ENCODE peak calls at places on chromosomes 5 and 9, in four cellular contexts. I, M, L and O are unnamed samples.

GRCh38 chr9:4829956-4830355 is 37.2 kb downstream of the RCL1 start:
- DNase-seq in I (peak), M (no peak), L (no peak), O (no peak)

GRCh38 chr9:95580812-95581761 is 64.3 kb upstream of the PTCH1 start:
- DNase-seq in I (no peak), M (peak), L (no peak), O (no peak)

GRCh38 chr9:34633851-34634550 is 3.6 kb downstream of the SIGMAR1 start:
- DNase-seq in I (peak), M (peak), L (peak), O (peak)

GRCh38 chr9:125659201-125659840 is 47.7 kb downstream of the MAPKAP1 start:
- DNase-seq in I (no peak), M (no peak), L (no peak), O (no peak)

GRCh38 chr5:10275991-10276390 is 25.9 kb downstream of the CCT5 start:
- DNase-seq in I (peak), M (no peak), L (no peak), O (no peak)

GRCh38 chr9:91160599-91161464 is 200.9 kb downstream of the AUH start:
- DNase-seq in I (no peak), M (no peak), L (no peak), O (no peak)

GRCh38 chr9:129282308-129283211 is 104.5 kb upstream of the IER5L start:
- DNase-seq in I (no peak), M (no peak), L (no peak), O (peak)

GRCh38 chr9:70420267-70421019 is 6.0 kb upstream of the KLF9 start:
- DNase-seq in I (peak), M (peak), L (peak), O (peak)

GRCh38 chr5:16666140-16666860 is 49.5 kb upstream of the RETREG1 start:
- DNase-seq in I (no peak), M (no peak), L (no peak), O (no peak)

GRCh38 chr9:2802494-2802921 is 41.4 kb downstream of the PUM3 start:
- DNase-seq in I (peak), M (no peak), L (no peak), O (no peak)

GRCh38 chr5:14038341-14038959 is 94.0 kb upstream of the DNAH5 start:
- DNase-seq in I (peak), M (no peak), L (no peak), O (no peak)

GRCh38 chr9:19577411-19577810 is 168.6 kb downstream of the ACER2 start:
- DNase-seq in I (no peak), M (no peak), L (no peak), O (no peak)

GRCh38 chr5:22470408-22470807 is 382.7 kb downstream of the CDH12 start:
- DNase-seq in I (no peak), M (no peak), L (no peak), O (no peak)

GRCh38 chr5:143527808-143528207 is 124.3 kb upstream of the NR3C1 start:
- DNase-seq in I (no peak), M (no peak), L (no peak), O (no peak)

GRCh38 chr5:137001026-137001569 is 498.0 kb downstream of the SPOCK1 start:
- DNase-seq in I (no peak), M (no peak), L (no peak), O (no peak)

GRCh38 chr9:109981091-109981490 is 201.1 kb downstream of the PALM2AKAP2 start:
- DNase-seq in I (no peak), M (no peak), L (no peak), O (no peak)

GRCh38 chr5:154815684-154816247 is 34.6 kb downstream of the FAXDC2 start:
- DNase-seq in I (no peak), M (no peak), L (no peak), O (no peak)

GRCh38 chr5:34857161-34857560 is 18.2 kb downstream of the TTC23L start:
- DNase-seq in I (peak), M (no peak), L (no peak), O (no peak)

GRCh38 chr5:1106385-1107166 is 5.3 kb downstream of the SLC12A7 start:
- DNase-seq in I (no peak), M (no peak), L (no peak), O (no peak)

GRCh38 chr5:98455660-98456059 is 317.8 kb upstream of the RGMB start:
- DNase-seq in I (peak), M (peak), L (no peak), O (no peak)

GRCh38 chr9:5186416-5187169 is 1.2 kb upstream of the INSL6 start:
- DNase-seq in I (peak), M (peak), L (peak), O (peak)

GRCh38 chr9:81431662-81432061 is 257.7 kb downstream of the TLE1 start:
- DNase-seq in I (peak), M (no peak), L (no peak), O (no peak)

GRCh38 chr5:760363-761205 is 23.9 kb downstream of the ZDHHC11B start:
- DNase-seq in I (no peak), M (no peak), L (no peak), O (no peak)

GRCh38 chr5:26940981-26941380 is 97.4 kb downstream of the CDH9 start:
- DNase-seq in I (no peak), M (peak), L (no peak), O (no peak)

GRCh38 chr9:134551657-134552348 is 89.8 kb upstream of the COL5A1 start:
- DNase-seq in I (peak), M (peak), L (no peak), O (no peak)

GRCh38 chr5:173745123-173745522 is 128.7 kb upstream of the BOD1 start:
- DNase-seq in I (no peak), M (no peak), L (no peak), O (peak)

GRCh38 chr5:139344177-139344576 is 2.5 kb downstream of the PAIP2 start:
- DNase-seq in I (no peak), M (no peak), L (no peak), O (no peak)

GRCh38 chr9:93134018-93134739 is at the start of gene NINJ1:
- DNase-seq in I (peak), M (peak), L (no peak), O (peak)

GRCh38 chr9:102035929-102036328 is 297.5 kb upstream of the GRIN3A start:
- DNase-seq in I (no peak), M (no peak), L (no peak), O (no peak)

GRCh38 chr9:35940474-35941467 is 17.2 kb downstream of the OR2S2 start:
- DNase-seq in I (no peak), M (no peak), L (no peak), O (no peak)

GRCh38 chr5:78287833-78288232 is 6.7 kb downstream of the AP3B1 start:
- DNase-seq in I (peak), M (peak), L (peak), O (no peak)

GRCh38 chr5:141753971-141754713 is 72.1 kb upstream of the ARAP3 start:
- DNase-seq in I (peak), M (peak), L (peak), O (peak)

GRCh38 chr5:59543826-59544442 is 349.6 kb downstream of the PDE4D start:
- DNase-seq in I (no peak), M (no peak), L (no peak), O (no peak)

GRCh38 chr5:88661870-88662207 is 221.1 kb downstream of the MEF2C start:
- DNase-seq in I (no peak), M (no peak), L (no peak), O (no peak)
- TF ChIP-seq CTCF in I (no peak), M (no peak), L (no peak), O (no peak)

DNA sequence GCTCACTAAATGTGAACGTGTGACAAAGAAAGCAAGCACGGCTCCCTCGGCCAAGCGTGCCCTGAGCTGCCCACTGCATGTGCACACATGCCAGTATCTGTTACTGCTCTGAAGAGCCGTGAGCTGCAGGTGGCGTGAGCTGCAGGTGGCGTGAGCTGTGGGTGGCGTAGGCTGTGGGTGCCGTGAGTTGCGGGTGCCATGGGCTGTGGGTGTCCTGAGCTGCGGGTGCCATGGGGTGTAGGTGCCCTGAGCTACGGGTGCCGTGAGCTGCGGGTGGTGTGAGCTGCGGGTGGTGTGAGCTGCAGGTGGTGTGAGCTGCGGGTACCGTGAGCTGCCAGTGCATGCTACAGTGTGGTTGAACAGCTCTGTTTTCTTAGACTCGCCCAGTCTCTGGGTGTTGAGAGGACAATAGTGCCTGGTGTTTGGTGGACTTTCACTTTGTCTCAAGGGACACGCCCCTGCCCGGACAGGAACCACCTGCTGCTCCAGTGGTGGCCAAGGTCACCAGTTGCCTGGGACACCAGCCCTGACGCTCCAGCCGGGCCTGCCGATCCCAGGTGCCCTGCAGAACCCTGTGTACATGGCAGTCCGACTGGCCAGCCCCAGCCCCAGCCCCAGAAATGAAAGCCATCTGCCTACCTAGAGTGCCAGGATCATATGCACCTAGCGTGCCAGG is 6.7 kb downstream of the CCDC187 start:
- DNase-seq in I (no peak), M (no peak), L (no peak), O (no peak)
- TF ChIP-seq CTCF in I (no peak), M (no peak), L (no peak), O (no peak)

GRCh38 chr5:178730940-178731265 is 444 bp upstream of the ZNF354A start:
- DNase-seq in I (no peak), M (no peak), L (no peak), O (no peak)
- TF ChIP-seq CTCF in I (no peak), M (no peak), L (no peak), O (no peak)

DNA sequence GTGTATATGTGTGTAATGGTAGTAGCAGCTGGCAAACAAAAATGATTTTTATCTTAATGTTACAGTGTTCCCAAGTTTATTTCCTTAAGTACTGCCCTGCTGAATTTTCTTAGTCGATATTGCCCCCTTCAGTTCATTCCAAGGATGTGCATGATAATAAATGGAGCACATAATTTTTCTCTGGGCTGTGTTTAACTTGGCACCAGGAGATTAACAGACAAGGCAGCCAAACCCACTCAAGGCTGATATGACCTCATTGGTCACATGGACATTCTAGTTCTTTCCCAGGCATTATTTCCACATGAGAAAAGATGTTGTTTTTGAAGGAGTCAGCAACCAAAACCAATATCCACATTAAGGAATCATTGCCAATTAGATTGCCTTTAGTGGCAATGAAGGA is 61.8 kb downstream of the COX7C start:
- DNase-seq in I (peak), M (peak), L (peak), O (peak)
- TF ChIP-seq CTCF in I (peak), M (peak), L (peak), O (peak)

GRCh38 chr9:87428659-87429058 is 69.0 kb upstream of the DAPK1 start:
- DNase-seq in I (no peak), M (no peak), L (no peak), O (no peak)
- TF ChIP-seq CTCF in I (no peak), M (no peak), L (no peak), O (no peak)